ENCODE peak calls at places on chromosomes 11 and 22, in six cellular contexts. O is ACHN, W is dermis blood vessel endothelial cell, A is colonic mucosa, N is hypothalamus, E is iris pigment epithelial cell. V is an unnamed sample.

GRCh38 chr11:123235687-123236261 is 40.7 kb upstream of the CLMP start:
- DNase-seq in O (no peak), W (no peak), A (no peak), N (no peak), E (peak; percentile 67), V (no peak)

GRCh38 chr11:21402274-21402673 is 732.9 kb downstream of the NELL1 start:
- DNase-seq in O (no peak), W (no peak), A (no peak), N (no peak), E (no peak), V (no peak)

GRCh38 chr22:27144345-27144744 is 487.0 kb downstream of the MIAT start:
- DNase-seq in O (no peak), W (no peak), A (no peak), N (no peak), E (no peak), V (no peak)

GRCh38 chr11:133966924-133967598 is 10.3 kb upstream of the IGSF9B start:
- DNase-seq in O (no peak), W (peak; percentile 10), A (peak; percentile 29), N (peak; percentile 24), E (no peak), V (no peak)

GRCh38 chr11:68521962-68522626 is 61.5 kb downstream of the PPP6R3 start:
- DNase-seq in O (no peak), W (peak; percentile 23), A (no peak), N (no peak), E (no peak), V (peak; percentile 35)

GRCh38 chr11:126731526-126731925 is 269.0 kb downstream of the KIRREL3 start:
- DNase-seq in O (no peak), W (no peak), A (no peak), N (no peak), E (no peak), V (no peak)

GRCh38 chr11:126969865-126970479 is 30.6 kb downstream of the KIRREL3 start:
- DNase-seq in O (peak; percentile 66), W (no peak), A (no peak), N (no peak), E (no peak), V (no peak)

GRCh38 chr11:134181707-134182106 is 42.1 kb downstream of the NCAPD3 start:
- DNase-seq in O (no peak), W (no peak), A (no peak), N (no peak), E (peak; percentile 20), V (no peak)

GRCh38 chr11:72141066-72141465 is 5.5 kb downstream of the FOLR3 start:
- DNase-seq in O (peak; percentile 92), W (no peak), A (no peak), N (no peak), E (peak; percentile 94), V (no peak)

GRCh38 chr11:46223252-46223513 is 54.3 kb upstream of the CREB3L1 start:
- DNase-seq in O (no peak), W (no peak), A (no peak), N (no peak), E (no peak), V (no peak)

GRCh38 chr11:76246271-76246933 is 40.1 kb upstream of the WNT11 start:
- DNase-seq in O (no peak), W (no peak), A (no peak), N (no peak), E (no peak), V (no peak)

GRCh38 chr11:68113986-68114385 is 7.2 kb downstream of the CHKA start:
- DNase-seq in O (no peak), W (peak; percentile 60), A (no peak), N (no peak), E (peak; percentile 54), V (peak; percentile 69)

GRCh38 chr11:123143476-123143875 is 51.6 kb downstream of the CLMP start:
- DNase-seq in O (no peak), W (no peak), A (no peak), N (no peak), E (peak; percentile 23), V (no peak)

GRCh38 chr11:108551653-108552462 is 41.7 kb downstream of the EXPH5 start:
- DNase-seq in O (no peak), W (no peak), A (no peak), N (no peak), E (peak; percentile 84), V (no peak)

GRCh38 chr11:133065847-133066485 is 466.3 kb downstream of the OPCML start:
- DNase-seq in O (no peak), W (no peak), A (no peak), N (no peak), E (no peak), V (no peak)

GRCh38 chr22:31346733-31347250 is 646 bp upstream of the PATZ1 start:
- DNase-seq in O (peak; percentile 68), W (peak; percentile 51), A (peak; percentile 58), N (no peak), E (peak; percentile 55), V (peak; percentile 34)

GRCh38 chr11:15199693-15200092 is 85.0 kb downstream of the INSC start:
- DNase-seq in O (peak; percentile 64), W (no peak), A (no peak), N (no peak), E (no peak), V (no peak)

GRCh38 chr11:65186701-65187100 is 5.0 kb downstream of the CAPN1 start:
- DNase-seq in O (no peak), W (no peak), A (no peak), N (no peak), E (no peak), V (no peak)

GRCh38 chr11:86947541-86947940 is 7.7 kb downstream of the FZD4 start:
- DNase-seq in O (no peak), W (peak; percentile 72), A (no peak), N (no peak), E (peak; percentile 76), V (no peak)

GRCh38 chr11:86954288-86955110 is 696 bp downstream of the FZD4 start:
- DNase-seq in O (peak; percentile 19), W (peak; percentile 42), A (peak; percentile 41), N (no peak), E (peak; percentile 35), V (no peak)

GRCh38 chr11:1025410-1026162 is 10.9 kb downstream of the MUC6 start:
- DNase-seq in O (no peak), W (no peak), A (no peak), N (no peak), E (no peak), V (no peak)

GRCh38 chr11:68066742-68067141 is 27.9 kb downstream of the TCIRG1 start:
- DNase-seq in O (no peak), W (no peak), A (no peak), N (no peak), E (no peak), V (no peak)

GRCh38 chr11:762421-763072 is 14.7 kb downstream of the GATD1 start:
- DNase-seq in O (peak; percentile 76), W (peak; percentile 35), A (peak; percentile 47), N (peak; percentile 60), E (peak; percentile 87), V (no peak)

V was measured in dermis microvascular lymphatic vessel endothelial cell.